ENCODE peak calls at places on chromosomes 4 and X, in four cellular contexts. One of them, this sample, is unnamed.

GRCh38 chrX:13473666-13474516 is 95.5 kb upstream of the EGFL6 start:
- DNase-seq in Karpas-422: no peak
- DNase-seq in kidney: no peak
- DNase-seq in pancreas: no peak
- DNase-seq in this sample: no peak

GRCh38 chr4:38654273-38654672 is 9.7 kb upstream of the KLF3 start:
- DNase-seq in kidney: no peak
- DNase-seq in pancreas: no peak
- DNase-seq in Karpas-422: no peak
- DNase-seq in this sample: no peak

GRCh38 chrX:102650903-102651241 is 411 bp upstream of the GPRASP1 start:
- DNase-seq in kidney: no peak
- DNase-seq in pancreas: no peak
- DNase-seq in Karpas-422: no peak
- DNase-seq in this sample: no peak

GRCh38 chr4:125313497-125313896 is 1.3 kb upstream of the FAT4 start:
- DNase-seq in kidney: no peak
- DNase-seq in Karpas-422: peak
- DNase-seq in pancreas: peak
- DNase-seq in this sample: peak

GRCh38 chr4:155232432-155232831 is 24.0 kb downstream of the NPY2R start:
- DNase-seq in pancreas: no peak
- DNase-seq in Karpas-422: no peak
- DNase-seq in kidney: no peak
- DNase-seq in this sample: no peak

GRCh38 chr4:163565228-163566040 is 70.9 kb downstream of the TMA16 start:
- DNase-seq in Karpas-422: no peak
- DNase-seq in kidney: no peak
- DNase-seq in pancreas: no peak
- DNase-seq in this sample: no peak

GRCh38 chr4:87941537-87942392 is 33.7 kb upstream of the SPP1 start:
- DNase-seq in kidney: no peak
- DNase-seq in pancreas: no peak
- DNase-seq in Karpas-422: peak
- DNase-seq in this sample: no peak

GRCh38 chr4:176927664-176928063 is 134.9 kb upstream of the VEGFC start:
- DNase-seq in pancreas: no peak
- DNase-seq in Karpas-422: no peak
- DNase-seq in kidney: no peak
- DNase-seq in this sample: peak

GRCh38 chr4:152643153-152644035 is 36.4 kb downstream of the TMEM154 start:
- DNase-seq in pancreas: no peak
- DNase-seq in Karpas-422: peak
- DNase-seq in kidney: no peak
- DNase-seq in this sample: no peak

GRCh38 chrX:70453024-70453618 is 8.5 kb downstream of the DLG3 start:
- DNase-seq in Karpas-422: peak
- DNase-seq in kidney: no peak
- DNase-seq in pancreas: no peak
- DNase-seq in this sample: no peak

GRCh38 chr4:73817341-73817740 is 19.1 kb upstream of the CXCL6 start:
- DNase-seq in pancreas: no peak
- DNase-seq in Karpas-422: no peak
- DNase-seq in kidney: no peak
- DNase-seq in this sample: no peak

DNA sequence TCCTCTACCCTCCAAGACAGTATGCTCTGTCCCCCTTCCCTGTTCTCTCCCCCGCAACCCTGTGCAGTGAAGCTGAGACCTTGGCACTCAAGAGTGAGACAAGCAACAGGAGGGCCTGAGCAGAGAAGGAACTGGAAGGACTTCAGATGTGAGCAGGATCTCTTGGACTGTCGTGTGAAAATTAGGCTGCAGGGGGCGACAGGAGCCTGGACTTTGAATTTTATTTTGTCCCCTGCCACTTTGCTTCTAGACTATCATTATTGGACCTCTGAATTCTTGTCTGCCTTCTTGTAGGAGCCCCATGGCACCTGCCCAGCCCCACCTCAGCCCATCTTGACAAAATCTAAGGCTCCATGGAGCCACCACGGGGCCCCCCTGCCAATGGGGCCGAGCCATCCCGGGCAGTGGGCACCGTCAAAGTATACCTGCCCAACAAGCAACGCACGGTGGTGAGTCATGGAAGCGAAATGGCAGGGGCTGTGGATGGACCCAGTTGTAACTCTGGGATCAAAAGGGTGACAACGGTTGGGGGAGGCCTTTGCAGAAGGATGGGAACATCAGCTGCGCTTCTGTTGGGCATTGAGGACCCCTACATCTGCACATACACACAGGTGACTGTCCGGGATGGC is 1.7 kb downstream of the ARAF start:
- DNase-seq in kidney: no peak
- DNase-seq in Karpas-422: peak
- DNase-seq in pancreas: no peak
- DNase-seq in this sample: no peak
- H3K27ac ChIP-seq in kidney: no peak
- H3K27ac ChIP-seq in Karpas-422: no peak
- H3K27ac ChIP-seq in pancreas: no peak
- H3K27ac ChIP-seq in this sample: no peak

GRCh38 chrX:16804923-16805464 is 18.7 kb downstream of the TXLNG start:
- DNase-seq in pancreas: no peak
- DNase-seq in Karpas-422: peak
- DNase-seq in kidney: no peak
- DNase-seq in this sample: no peak

GRCh38 chrX:16807548-16807947 is 21.3 kb downstream of the TXLNG start:
- DNase-seq in pancreas: no peak
- DNase-seq in kidney: no peak
- DNase-seq in Karpas-422: no peak
- DNase-seq in this sample: no peak

GRCh38 chrX:16807976-16808542 is 21.8 kb downstream of the TXLNG start:
- DNase-seq in Karpas-422: no peak
- DNase-seq in kidney: no peak
- DNase-seq in pancreas: no peak
- DNase-seq in this sample: no peak
- H3K27ac ChIP-seq in Karpas-422: peak
- H3K27ac ChIP-seq in kidney: peak
- H3K27ac ChIP-seq in pancreas: no peak
- H3K27ac ChIP-seq in this sample: no peak

GRCh38 chr4:82753725-82754410 is 44.7 kb downstream of the SCD5 start:
- DNase-seq in Karpas-422: no peak
- DNase-seq in pancreas: no peak
- DNase-seq in kidney: no peak
- DNase-seq in this sample: no peak
- H3K27ac ChIP-seq in Karpas-422: no peak
- H3K27ac ChIP-seq in pancreas: peak
- H3K27ac ChIP-seq in kidney: peak
- H3K27ac ChIP-seq in this sample: no peak

DNA sequence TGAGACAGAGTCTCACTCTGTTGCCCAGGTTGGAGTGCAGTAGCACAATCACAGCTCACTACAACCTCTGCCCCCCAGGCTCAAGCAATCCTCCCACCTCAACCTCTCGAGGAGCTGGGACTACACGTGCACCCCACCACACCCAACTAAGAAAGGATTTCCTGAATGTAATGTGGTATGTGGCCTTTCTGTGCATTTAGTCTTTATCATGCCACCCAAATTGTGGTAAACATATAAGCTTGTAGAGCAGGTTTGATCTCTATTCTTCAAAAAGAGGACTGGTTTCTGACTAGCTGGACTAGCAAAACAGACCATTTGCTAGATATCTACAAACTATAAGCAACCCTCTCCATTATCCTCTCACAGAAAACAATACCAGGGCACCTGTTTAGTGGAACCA is 33.6 kb downstream of the ELOVL6 start:
- DNase-seq in kidney: no peak
- DNase-seq in Karpas-422: no peak
- DNase-seq in pancreas: no peak
- DNase-seq in this sample: no peak
- H3K27ac ChIP-seq in kidney: no peak
- H3K27ac ChIP-seq in Karpas-422: no peak
- H3K27ac ChIP-seq in pancreas: no peak
- H3K27ac ChIP-seq in this sample: peak

DNA sequence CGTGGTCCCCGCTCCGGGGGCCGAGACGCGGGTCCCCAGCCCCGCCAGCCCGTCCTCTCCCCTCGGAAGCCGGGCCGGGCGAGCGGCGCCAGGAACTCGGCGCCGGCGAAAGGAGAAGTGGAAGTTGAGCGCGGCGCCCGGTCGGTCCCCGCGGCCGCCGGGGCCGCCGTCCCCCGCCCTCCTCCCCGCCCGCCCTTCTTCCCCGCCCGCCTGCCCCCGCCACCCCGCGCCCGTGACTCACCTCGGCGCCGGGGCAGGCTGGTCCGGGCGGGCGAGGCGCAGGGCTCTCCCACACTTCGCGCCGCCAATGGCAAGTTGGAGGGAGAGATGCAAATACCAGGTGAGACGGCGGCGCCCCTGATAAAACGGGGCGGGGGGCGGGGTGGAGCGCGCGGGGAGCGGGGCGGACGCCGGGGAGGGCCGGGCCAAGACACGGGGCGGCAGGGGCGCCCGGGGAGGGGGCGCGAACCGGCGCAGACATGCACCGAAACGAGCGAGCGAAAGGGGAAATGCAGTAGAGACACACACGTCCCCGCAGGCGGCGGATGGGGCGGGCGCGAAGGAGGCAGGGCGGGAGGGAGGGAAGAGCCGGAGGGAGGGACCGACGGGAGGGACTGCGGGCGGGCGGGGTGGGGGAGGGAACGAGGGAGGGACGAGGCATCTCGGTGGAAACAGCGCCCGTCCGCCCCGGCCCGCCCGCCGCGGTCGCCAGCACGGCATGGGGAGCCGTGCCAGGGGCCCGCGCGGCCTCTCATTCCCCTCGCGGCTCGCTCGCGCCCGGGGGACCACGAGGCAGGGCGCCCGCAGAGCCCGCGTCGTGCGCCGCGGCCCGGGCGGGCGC is at the start of gene ELF4:
- DNase-seq in Karpas-422: peak
- DNase-seq in pancreas: no peak
- DNase-seq in kidney: peak
- DNase-seq in this sample: no peak
- H3K27ac ChIP-seq in Karpas-422: peak
- H3K27ac ChIP-seq in pancreas: no peak
- H3K27ac ChIP-seq in kidney: peak
- H3K27ac ChIP-seq in this sample: peak

GRCh38 chrX:41580423-41581064 is 108.2 kb upstream of the GPR34 start:
- DNase-seq in Karpas-422: no peak
- DNase-seq in kidney: no peak
- DNase-seq in pancreas: no peak
- DNase-seq in this sample: no peak
- H3K27ac ChIP-seq in Karpas-422: no peak
- H3K27ac ChIP-seq in kidney: no peak
- H3K27ac ChIP-seq in pancreas: no peak
- H3K27ac ChIP-seq in this sample: peak

This sample was measured in SJSA1.